ENCODE peak calls at places on chromosomes 6 and 20, in five cellular contexts. One of them, this sample, is unnamed.

GRCh38 chr6:24565196-24565595 is 70.4 kb downstream of the ALDH5A1 start:
- DNase-seq in coronary artery: no peak
- DNase-seq in Calu3: no peak
- DNase-seq in MCF 10A: no peak
- DNase-seq in NCI-H2029 treated with DMSO at 0.1 percent for 48 hours: no peak
- DNase-seq in this sample: no peak

GRCh38 chr20:35093245-35093884 is 758 bp upstream of the TRPC4AP start:
- DNase-seq in NCI-H2029 treated with DMSO at 0.1 percent for 48 hours: no peak
- DNase-seq in MCF 10A: peak
- DNase-seq in coronary artery: no peak
- DNase-seq in Calu3: peak
- DNase-seq in this sample: no peak

GRCh38 chr6:87095056-87095527 is at the start of gene CGA:
- DNase-seq in NCI-H2029 treated with DMSO at 0.1 percent for 48 hours: no peak
- DNase-seq in coronary artery: no peak
- DNase-seq in MCF 10A: no peak
- DNase-seq in Calu3: no peak
- DNase-seq in this sample: no peak

GRCh38 chr6:100464162-100464851 is 414 bp downstream of the SIM1 start:
- DNase-seq in Calu3: no peak
- DNase-seq in NCI-H2029 treated with DMSO at 0.1 percent for 48 hours: no peak
- DNase-seq in coronary artery: no peak
- DNase-seq in MCF 10A: no peak
- DNase-seq in this sample: no peak

GRCh38 chr6:90375681-90376439 is 79.2 kb upstream of the BACH2 start:
- DNase-seq in Calu3: no peak
- DNase-seq in MCF 10A: no peak
- DNase-seq in NCI-H2029 treated with DMSO at 0.1 percent for 48 hours: no peak
- DNase-seq in coronary artery: no peak
- DNase-seq in this sample: no peak

GRCh38 chr6:42046491-42047219 is 3.7 kb upstream of the TAF8 start:
- DNase-seq in NCI-H2029 treated with DMSO at 0.1 percent for 48 hours: no peak
- DNase-seq in MCF 10A: peak
- DNase-seq in coronary artery: no peak
- DNase-seq in Calu3: no peak
- DNase-seq in this sample: peak

GRCh38 chr6:509676-510075 is 118.1 kb downstream of the IRF4 start:
- DNase-seq in Calu3: no peak
- DNase-seq in NCI-H2029 treated with DMSO at 0.1 percent for 48 hours: no peak
- DNase-seq in MCF 10A: no peak
- DNase-seq in coronary artery: no peak
- DNase-seq in this sample: peak

GRCh38 chr20:7627734-7628663 is 312.3 kb downstream of the HAO1 start:
- DNase-seq in MCF 10A: peak
- DNase-seq in NCI-H2029 treated with DMSO at 0.1 percent for 48 hours: no peak
- DNase-seq in coronary artery: no peak
- DNase-seq in Calu3: no peak
- DNase-seq in this sample: peak

GRCh38 chr6:95094751-95095150 is 482.6 kb upstream of the MANEA start:
- DNase-seq in Calu3: no peak
- DNase-seq in MCF 10A: peak
- DNase-seq in coronary artery: no peak
- DNase-seq in NCI-H2029 treated with DMSO at 0.1 percent for 48 hours: no peak
- DNase-seq in this sample: peak